ENCODE peak calls at places on chromosomes 3 and 15, in six cellular contexts. B is breast epithelium; X is retina; T is activated CD4-positive, alpha-beta T cell treated with anti-CD3 and anti-CD28 coated beads for 4 hours; P is stimulated activated CD4-positive, alpha-beta T cell treated with anti-CD3 and anti-CD28 coated beads, Interleukin-1b, Interleukin-23, amount 100 ng/mL, for 4 hours; I is body of pancreas. K is an unnamed sample.

GRCh38 chr3:131361464-131362421 is 19.8 kb upstream of the NUDT16 start:
- DNase-seq in X (peak; percentile 89), P (no peak), I (peak; percentile 99), B (peak; percentile 90), T (no peak), K (no peak)

GRCh38 chr15:57363661-57364060 is 12.6 kb upstream of the CGNL1 start:
- DNase-seq in B (no peak), T (no peak), X (no peak), I (no peak), P (no peak), K (no peak)

GRCh38 chr3:157087398-157088132 is 72.4 kb downstream of the CCNL1 start:
- DNase-seq in X (no peak), T (no peak), I (no peak), P (no peak), B (no peak), K (no peak)

GRCh38 chr3:52373676-52374075 is 57.6 kb downstream of the DNAH1 start:
- DNase-seq in P (no peak), I (no peak), X (no peak), B (no peak), T (no peak), K (no peak)

GRCh38 chr3:97257942-97258341 is 443.5 kb downstream of the EPHA6 start:
- DNase-seq in X (no peak), T (no peak), B (no peak), I (no peak), P (no peak), K (no peak)

GRCh38 chr3:98777801-98778220 is 14.7 kb downstream of the ST3GAL6 start:
- DNase-seq in X (no peak), T (no peak), B (no peak), P (no peak), I (no peak), K (no peak)

GRCh38 chr3:40911928-40912327 is 287.4 kb upstream of the CTNNB1 start:
- DNase-seq in B (no peak), P (no peak), I (no peak), T (no peak), X (no peak), K (no peak)

GRCh38 chr3:9400626-9401025 is 3.2 kb downstream of the SETD5 start:
- DNase-seq in I (no peak), P (no peak), T (no peak), X (no peak), B (no peak), K (no peak)

GRCh38 chr3:171039674-171040073 is 13.2 kb upstream of the SLC2A2 start:
- DNase-seq in T (no peak), X (no peak), B (no peak), P (no peak), I (no peak), K (no peak)

GRCh38 chr3:8793242-8793641 is 23.8 kb upstream of the OXTR start:
- DNase-seq in T (no peak), B (no peak), I (no peak), P (no peak), X (no peak), K (no peak)

GRCh38 chr15:58932791-58933310 is 628 bp downstream of the SLTM start:
- DNase-seq in T (no peak), I (peak; percentile 50), P (no peak), B (no peak), X (no peak), K (no peak)

GRCh38 chr3:171813897-171814460 is 3.7 kb upstream of the PLD1 start:
- DNase-seq in B (no peak), X (no peak), P (no peak), I (no peak), T (no peak), K (no peak)

GRCh38 chr3:179186426-179186825 is 38.3 kb downstream of the PIK3CA start:
- DNase-seq in P (no peak), I (no peak), B (no peak), X (no peak), T (no peak), K (no peak)

GRCh38 chr3:39870706-39871105 is 61.3 kb downstream of the MYRIP start:
- DNase-seq in B (no peak), X (no peak), P (no peak), I (no peak), T (no peak), K (no peak)

GRCh38 chr15:41337631-41338522 is 5.2 kb downstream of the NUSAP1 start:
- DNase-seq in P (no peak), T (no peak), X (no peak), B (no peak), I (no peak), K (no peak)

GRCh38 chr3:37155782-37156181 is 18.6 kb downstream of the LRRFIP2 start:
- DNase-seq in X (no peak), T (no peak), B (no peak), P (no peak), I (no peak), K (no peak)

GRCh38 chr3:179876440-179876839 is 160.3 kb downstream of the PEX5L start:
- DNase-seq in X (no peak), T (no peak), I (no peak), B (no peak), P (no peak), K (no peak)

GRCh38 chr3:54356299-54357037 is 234.1 kb downstream of the CACNA2D3 start:
- DNase-seq in B (no peak), X (no peak), I (no peak), T (no peak), P (no peak), K (no peak)

GRCh38 chr15:70480196-70480856 is 283.0 kb downstream of the UACA start:
- DNase-seq in B (no peak), I (no peak), P (peak; percentile 38), T (peak; percentile 51), X (no peak), K (peak; percentile 49)

GRCh38 chr3:190063490-190063889 is 57.2 kb downstream of the P3H2 start:
- DNase-seq in X (no peak), I (no peak), T (no peak), B (no peak), P (no peak), K (no peak)

GRCh38 chr3:150547045-150547753 is 612 bp downstream of the EIF2A start:
- DNase-seq in T (no peak), P (no peak), B (no peak), X (no peak), I (no peak), K (no peak)

GRCh38 chr3:119800844-119801243 is 18.9 kb downstream of the NR1I2 start:
- DNase-seq in X (no peak), I (no peak), T (no peak), P (no peak), B (no peak), K (no peak)